ENCODE peak calls at places on chromosomes 12 and 14, in five cellular contexts. One of them, this sample, is unnamed.

GRCh38 chr14:64417771-64418125 is 29.6 kb downstream of the MTHFD1 start:
- DNase-seq in mesenchymal stem cell: no peak
- DNase-seq in IMR-90: no peak
- DNase-seq in neuronal stem cell: no peak
- DNase-seq in H1: no peak
- DNase-seq in this sample: no peak

GRCh38 chr12:121610239-121611149 is 15.8 kb upstream of the ORAI1 start:
- DNase-seq in H1: no peak
- DNase-seq in mesenchymal stem cell: peak
- DNase-seq in IMR-90: peak
- DNase-seq in neuronal stem cell: no peak
- DNase-seq in this sample: no peak

GRCh38 chr12:109710747-109711595 is 2.7 kb upstream of the FAM222A start:
- DNase-seq in IMR-90: peak
- DNase-seq in H1: no peak
- DNase-seq in mesenchymal stem cell: peak
- DNase-seq in neuronal stem cell: no peak
- DNase-seq in this sample: no peak

GRCh38 chr12:104569348-104570173 is 112.8 kb downstream of the CHST11 start:
- DNase-seq in neuronal stem cell: no peak
- DNase-seq in mesenchymal stem cell: no peak
- DNase-seq in H1: no peak
- DNase-seq in IMR-90: no peak
- DNase-seq in this sample: no peak

GRCh38 chr12:2311001-2311778 is 258.4 kb downstream of the CACNA1C start:
- DNase-seq in IMR-90: peak
- DNase-seq in neuronal stem cell: no peak
- DNase-seq in mesenchymal stem cell: peak
- DNase-seq in H1: no peak
- DNase-seq in this sample: no peak

GRCh38 chr14:78790262-78790661 is 620.1 kb downstream of the NRXN3 start:
- DNase-seq in IMR-90: no peak
- DNase-seq in neuronal stem cell: peak
- DNase-seq in H1: no peak
- DNase-seq in mesenchymal stem cell: no peak
- DNase-seq in this sample: no peak

GRCh38 chr12:57993834-57994233 is 52.5 kb downstream of the ATP23 start:
- DNase-seq in mesenchymal stem cell: no peak
- DNase-seq in neuronal stem cell: no peak
- DNase-seq in IMR-90: no peak
- DNase-seq in H1: no peak
- DNase-seq in this sample: no peak

GRCh38 chr12:116443706-116444589 is 115.2 kb upstream of the MAP1LC3B2 start:
- DNase-seq in neuronal stem cell: no peak
- DNase-seq in IMR-90: no peak
- DNase-seq in H1: no peak
- DNase-seq in mesenchymal stem cell: no peak
- DNase-seq in this sample: no peak

GRCh38 chr14:104421401-104421821 is 158.2 kb upstream of the C14orf180 start:
- DNase-seq in mesenchymal stem cell: no peak
- DNase-seq in H1: no peak
- DNase-seq in neuronal stem cell: no peak
- DNase-seq in IMR-90: no peak
- DNase-seq in this sample: peak

GRCh38 chr12:29438752-29439408 is 57.9 kb upstream of the ERGIC2 start:
- DNase-seq in IMR-90: no peak
- DNase-seq in neuronal stem cell: no peak
- DNase-seq in mesenchymal stem cell: no peak
- DNase-seq in H1: no peak
- DNase-seq in this sample: no peak

GRCh38 chr14:65847065-65847847 is 434.7 kb downstream of the FUT8 start:
- DNase-seq in mesenchymal stem cell: no peak
- DNase-seq in IMR-90: no peak
- DNase-seq in neuronal stem cell: no peak
- DNase-seq in H1: no peak
- DNase-seq in this sample: no peak

GRCh38 chr12:57368349-57369095 is 62.3 kb downstream of the R3HDM2 start:
- DNase-seq in IMR-90: peak
- DNase-seq in H1: no peak
- DNase-seq in mesenchymal stem cell: peak
- DNase-seq in neuronal stem cell: no peak
- DNase-seq in this sample: no peak

GRCh38 chr12:70982991-70983390 is 62.5 kb upstream of the PTPRR start:
- DNase-seq in IMR-90: peak
- DNase-seq in mesenchymal stem cell: peak
- DNase-seq in neuronal stem cell: no peak
- DNase-seq in H1: no peak
- DNase-seq in this sample: no peak

GRCh38 chr12:106284294-106285105 is 18.0 kb upstream of the TCP11L2 start:
- DNase-seq in mesenchymal stem cell: no peak
- DNase-seq in H1: no peak
- DNase-seq in neuronal stem cell: no peak
- DNase-seq in IMR-90: no peak
- DNase-seq in this sample: no peak

GRCh38 chr14:34718750-34719304 is 4.4 kb upstream of the CFL2 start:
- DNase-seq in IMR-90: peak
- DNase-seq in neuronal stem cell: no peak
- DNase-seq in H1: no peak
- DNase-seq in mesenchymal stem cell: peak
- DNase-seq in this sample: no peak

GRCh38 chr14:23186913-23187654 is 3.6 kb upstream of the SLC7A8 start:
- DNase-seq in neuronal stem cell: no peak
- DNase-seq in mesenchymal stem cell: peak
- DNase-seq in IMR-90: peak
- DNase-seq in H1: no peak
- DNase-seq in this sample: no peak

GRCh38 chr12:88218293-88218692 is 76.2 kb downstream of the TMTC3 start:
- DNase-seq in neuronal stem cell: no peak
- DNase-seq in mesenchymal stem cell: no peak
- DNase-seq in IMR-90: no peak
- DNase-seq in H1: no peak
- DNase-seq in this sample: no peak

GRCh38 chr14:71739273-71739990 is 192.8 kb upstream of the RGS6 start:
- DNase-seq in mesenchymal stem cell: no peak
- DNase-seq in neuronal stem cell: no peak
- DNase-seq in IMR-90: peak
- DNase-seq in H1: no peak
- DNase-seq in this sample: peak

GRCh38 chr12:69994593-69995222 is 169.7 kb downstream of the MYRFL start:
- DNase-seq in neuronal stem cell: no peak
- DNase-seq in IMR-90: no peak
- DNase-seq in mesenchymal stem cell: peak
- DNase-seq in H1: no peak
- DNase-seq in this sample: no peak

GRCh38 chr14:50010752-50011151 is 105.6 kb downstream of the VCPKMT start:
- DNase-seq in H1: no peak
- DNase-seq in IMR-90: peak
- DNase-seq in mesenchymal stem cell: no peak
- DNase-seq in neuronal stem cell: no peak
- DNase-seq in this sample: no peak

GRCh38 chr12:20132818-20133217 is 235.5 kb upstream of the PDE3A start:
- DNase-seq in neuronal stem cell: no peak
- DNase-seq in IMR-90: no peak
- DNase-seq in H1: no peak
- DNase-seq in mesenchymal stem cell: no peak
- DNase-seq in this sample: no peak

GRCh38 chr12:62632521-62632920 is 165.9 kb downstream of the MON2 start:
- DNase-seq in IMR-90: no peak
- DNase-seq in neuronal stem cell: no peak
- DNase-seq in H1: no peak
- DNase-seq in mesenchymal stem cell: peak
- DNase-seq in this sample: peak

GRCh38 chr12:1630081-1630826 is 1.2 kb downstream of the WNT5B start:
- DNase-seq in neuronal stem cell: no peak
- DNase-seq in mesenchymal stem cell: peak
- DNase-seq in H1: no peak
- DNase-seq in IMR-90: no peak
- DNase-seq in this sample: peak

GRCh38 chr12:21615441-21615840 is 10.8 kb upstream of the GYS2 start:
- DNase-seq in IMR-90: no peak
- DNase-seq in neuronal stem cell: no peak
- DNase-seq in mesenchymal stem cell: no peak
- DNase-seq in H1: no peak
- DNase-seq in this sample: no peak

GRCh38 chr12:64010069-64010686 is 165.7 kb downstream of the SRGAP1 start:
- DNase-seq in mesenchymal stem cell: peak
- DNase-seq in IMR-90: peak
- DNase-seq in neuronal stem cell: no peak
- DNase-seq in H1: no peak
- DNase-seq in this sample: no peak

GRCh38 chr12:48451372-48451771 is 21.0 kb upstream of the ANP32D start:
- DNase-seq in H1: no peak
- DNase-seq in IMR-90: no peak
- DNase-seq in neuronal stem cell: no peak
- DNase-seq in mesenchymal stem cell: no peak
- DNase-seq in this sample: no peak

GRCh38 chr12:66915312-66915904 is 236.5 kb upstream of the GRIP1 start:
- DNase-seq in IMR-90: no peak
- DNase-seq in H1: no peak
- DNase-seq in mesenchymal stem cell: no peak
- DNase-seq in neuronal stem cell: peak
- DNase-seq in this sample: no peak

GRCh38 chr14:62692490-62693106 is 352.7 kb downstream of the KCNH5 start:
- DNase-seq in neuronal stem cell: no peak
- DNase-seq in mesenchymal stem cell: peak
- DNase-seq in IMR-90: peak
- DNase-seq in H1: no peak
- DNase-seq in this sample: no peak

DNA sequence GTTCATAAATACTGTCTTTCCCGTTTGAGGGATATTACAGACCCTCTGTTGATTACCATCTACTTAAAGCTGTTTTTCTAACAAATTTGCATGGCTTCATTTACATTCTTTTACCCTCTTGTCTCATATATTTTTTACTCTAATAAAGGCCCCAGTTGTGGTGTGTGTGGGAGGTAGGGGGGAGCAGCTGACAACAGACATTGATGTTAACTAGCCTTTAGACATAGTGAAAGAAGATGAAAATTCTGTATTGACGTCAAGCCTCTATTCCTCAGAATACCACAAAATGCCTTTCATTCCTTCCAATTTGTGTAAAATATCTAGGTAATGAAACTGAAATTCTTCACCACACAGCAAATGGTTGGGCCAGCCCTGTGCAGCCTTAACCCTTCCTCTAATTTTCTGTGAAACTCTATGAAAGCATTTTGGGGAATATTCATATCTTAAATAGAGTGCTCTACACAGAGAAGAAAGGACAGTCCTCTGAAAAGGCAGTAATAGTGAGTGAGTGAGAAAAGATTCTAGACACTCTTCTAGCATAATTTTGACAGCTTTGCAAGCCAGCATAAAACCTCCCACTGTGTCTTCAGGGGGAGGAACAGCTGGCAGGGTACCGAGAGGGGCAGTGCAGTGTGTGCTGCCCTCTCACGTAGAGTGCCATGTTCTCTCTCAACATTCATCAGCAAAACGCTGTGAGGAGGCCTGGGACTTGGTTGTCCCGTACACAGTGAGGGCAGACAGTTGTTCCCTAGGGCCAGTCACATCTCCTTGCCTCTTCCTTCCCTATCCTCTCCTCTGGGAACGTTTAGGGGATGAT is 20.1 kb upstream of the CERS5 start:
- DNase-seq in H1: no peak
- DNase-seq in mesenchymal stem cell: peak
- DNase-seq in neuronal stem cell: no peak
- DNase-seq in IMR-90: peak
- DNase-seq in this sample: no peak
- H2AK5ac ChIP-seq in H1: no peak
- H2AK5ac ChIP-seq in mesenchymal stem cell: peak
- H2AK5ac ChIP-seq in neuronal stem cell: no peak
- H2AK5ac ChIP-seq in IMR-90: peak
- H2AK5ac ChIP-seq in this sample: no peak

DNA sequence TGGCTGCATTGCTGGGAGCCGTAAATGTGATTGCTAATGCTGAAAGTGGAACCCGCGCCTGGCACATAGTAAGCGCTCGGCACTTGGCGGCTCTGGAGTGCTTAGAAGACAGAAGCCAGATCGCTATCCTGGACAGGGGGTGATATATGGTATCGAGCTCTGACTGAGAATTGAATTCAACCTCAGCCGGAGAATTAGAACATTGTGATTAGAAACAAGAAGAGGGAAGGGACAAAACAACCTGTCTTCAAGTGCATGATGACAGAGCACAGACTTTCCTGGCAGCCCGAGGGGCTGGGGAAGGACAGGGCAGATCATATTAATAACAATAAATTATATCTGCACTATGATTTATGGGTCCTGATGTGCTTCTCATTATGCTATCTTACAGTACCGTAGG is 66.9 kb upstream of the TBX3 start:
- DNase-seq in H1: no peak
- DNase-seq in mesenchymal stem cell: no peak
- DNase-seq in neuronal stem cell: no peak
- DNase-seq in IMR-90: no peak
- DNase-seq in this sample: no peak
- H2BK15ac ChIP-seq in H1: no peak
- H2BK15ac ChIP-seq in mesenchymal stem cell: no peak
- H2BK15ac ChIP-seq in neuronal stem cell: no peak
- H2BK15ac ChIP-seq in IMR-90: no peak
- H2BK15ac ChIP-seq in this sample: no peak

GRCh38 chr12:10409387-10409786 is at the start of gene KLRC4:
- DNase-seq in IMR-90: peak
- DNase-seq in mesenchymal stem cell: peak
- DNase-seq in neuronal stem cell: no peak
- DNase-seq in H1: no peak
- DNase-seq in this sample: no peak

GRCh38 chr12:10405294-10405693 is 4.3 kb downstream of the KLRC4 start:
- DNase-seq in mesenchymal stem cell: no peak
- DNase-seq in H1: no peak
- DNase-seq in neuronal stem cell: no peak
- DNase-seq in IMR-90: no peak
- DNase-seq in this sample: no peak

GRCh38 chr12:10408842-10409241 is 715 bp downstream of the KLRC4 start:
- DNase-seq in H1: no peak
- DNase-seq in IMR-90: no peak
- DNase-seq in neuronal stem cell: no peak
- DNase-seq in mesenchymal stem cell: no peak
- DNase-seq in this sample: no peak

GRCh38 chr12:10404798-10405197 is 4.8 kb downstream of the KLRC4 start:
- DNase-seq in neuronal stem cell: no peak
- DNase-seq in H1: no peak
- DNase-seq in IMR-90: no peak
- DNase-seq in mesenchymal stem cell: no peak
- DNase-seq in this sample: no peak

DNA sequence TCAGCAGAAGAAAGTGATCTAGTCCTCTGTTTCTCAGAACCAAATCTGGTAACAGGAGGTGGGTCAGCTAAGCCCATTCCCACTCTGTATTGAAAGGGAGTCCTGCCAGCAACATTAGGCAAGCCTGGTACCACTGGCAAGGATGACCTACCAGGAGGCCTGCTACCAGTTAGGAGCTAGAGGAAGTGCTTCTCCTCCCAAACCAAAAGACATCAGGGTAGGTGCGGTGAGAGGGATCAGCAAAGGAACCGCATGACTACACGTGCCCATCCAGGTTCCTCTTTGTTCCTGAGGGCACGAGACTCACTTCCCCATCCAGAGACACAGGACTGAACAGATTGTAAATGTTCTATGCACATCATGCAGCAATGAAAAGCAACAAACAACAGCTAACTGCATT is 2.8 kb downstream of the KLRC4 start:
- DNase-seq in mesenchymal stem cell: no peak
- DNase-seq in H1: no peak
- DNase-seq in neuronal stem cell: no peak
- DNase-seq in IMR-90: no peak
- DNase-seq in this sample: no peak
- H2AFZ ChIP-seq in mesenchymal stem cell: no peak
- H2AFZ ChIP-seq in H1: peak
- H2AFZ ChIP-seq in neuronal stem cell: peak
- H2AFZ ChIP-seq in IMR-90: no peak
- H2AFZ ChIP-seq in this sample: no peak

GRCh38 chr14:93884950-93885349 is 42.2 kb upstream of the FAM181A start:
- DNase-seq in mesenchymal stem cell: no peak
- DNase-seq in neuronal stem cell: no peak
- DNase-seq in H1: no peak
- DNase-seq in IMR-90: no peak
- DNase-seq in this sample: no peak
- H2AK5ac ChIP-seq in mesenchymal stem cell: no peak
- H2AK5ac ChIP-seq in neuronal stem cell: no peak
- H2AK5ac ChIP-seq in H1: no peak
- H2AK5ac ChIP-seq in IMR-90: no peak
- H2AK5ac ChIP-seq in this sample: no peak